ENCODE peak calls at places on chromosomes 11 and 22, in seven cellular contexts. K is dorsolateral prefrontal cortex, I is cardiac muscle cell, P is SK-N-SH, R is HFF-Myc, T is tibial artery, Z is PC-3. O is an unnamed sample.

GRCh38 chr22:41976961-41977566 is 7.8 kb downstream of the SEPTIN3 start:
- DNase-seq in R (no peak), Z (no peak), I (no peak), K (peak), T (no peak), P (peak), O (no peak)

GRCh38 chr22:28417426-28417825 is 262.2 kb downstream of the TTC28 start:
- DNase-seq in P (no peak), T (no peak), R (no peak), K (no peak), Z (no peak), I (no peak), O (no peak)

GRCh38 chr11:92827132-92827531 is 142.3 kb upstream of the MTNR1B start:
- DNase-seq in Z (no peak), I (no peak), T (no peak), K (no peak), P (no peak), R (no peak), O (no peak)

GRCh38 chr11:9249252-9249651 is 15.9 kb downstream of the DENND5A start:
- DNase-seq in R (no peak), P (no peak), T (no peak), Z (no peak), I (no peak), K (no peak), O (no peak)

GRCh38 chr11:44842219-44842618 is 108.5 kb downstream of the TP53I11 start:
- DNase-seq in K (no peak), R (peak), Z (no peak), P (no peak), I (no peak), T (no peak), O (no peak)

GRCh38 chr11:111395749-111396148 is 16.7 kb upstream of the POU2AF1 start:
- DNase-seq in K (no peak), R (no peak), Z (no peak), P (no peak), I (no peak), T (no peak), O (no peak)

GRCh38 chr11:66113132-66113856 is 43.2 kb downstream of the PACS1 start:
- DNase-seq in I (no peak), Z (peak), T (no peak), R (peak), K (no peak), P (no peak), O (peak)

GRCh38 chr11:68224606-68225005 is 11.5 kb upstream of the KMT5B start:
- DNase-seq in R (no peak), I (no peak), P (no peak), T (no peak), Z (no peak), K (no peak), O (no peak)

GRCh38 chr11:109077340-109077927 is 344.6 kb upstream of the C11orf87 start:
- DNase-seq in R (no peak), K (no peak), T (no peak), Z (no peak), P (no peak), I (no peak), O (no peak)

GRCh38 chr11:44096360-44097188 is 1.1 kb downstream of the EXT2 start:
- DNase-seq in P (no peak), T (no peak), K (no peak), R (no peak), I (no peak), Z (peak), O (peak)

GRCh38 chr11:108592591-108593213 is 866 bp downstream of the EXPH5 start:
- DNase-seq in Z (peak), R (no peak), P (peak), K (peak), I (peak), T (peak), O (peak)

GRCh38 chr22:22721681-22722309 is 77.4 kb downstream of the GGTLC2 start:
- DNase-seq in Z (peak), P (no peak), K (peak), T (no peak), R (no peak), I (no peak), O (peak)

GRCh38 chr11:79744941-79745340 is 304.1 kb upstream of the TENM4 start:
- DNase-seq in K (no peak), P (no peak), R (no peak), I (no peak), T (no peak), Z (peak), O (peak)

GRCh38 chr11:66494935-66495334 is 14.7 kb downstream of the DPP3 start:
- DNase-seq in T (no peak), K (no peak), R (no peak), I (peak), Z (no peak), P (no peak), O (no peak)

GRCh38 chr11:45585205-45585604 is 80.2 kb downstream of the CHST1 start:
- DNase-seq in I (no peak), R (no peak), P (no peak), Z (no peak), T (no peak), K (no peak), O (no peak)

GRCh38 chr22:18078329-18079041 is 695 bp downstream of the PEX26 start:
- DNase-seq in P (peak), R (no peak), T (no peak), Z (peak), I (no peak), K (no peak), O (peak)

GRCh38 chr11:117705866-117706265 is 91.2 kb downstream of the DSCAML1 start:
- DNase-seq in R (no peak), Z (no peak), T (no peak), K (no peak), I (no peak), P (no peak), O (no peak)

GRCh38 chr11:121936781-121937447 is 179.1 kb downstream of the BLID start:
- DNase-seq in R (no peak), P (no peak), K (no peak), T (no peak), I (no peak), Z (peak), O (peak)

GRCh38 chr22:48071305-48071704 is 1308.9 kb downstream of the TBC1D22A start:
- DNase-seq in K (no peak), R (no peak), I (no peak), Z (no peak), T (no peak), P (no peak), O (no peak)

GRCh38 chr22:40749006-40749405 is 69.7 kb downstream of the MCHR1 start:
- DNase-seq in I (no peak), Z (no peak), T (no peak), R (no peak), P (no peak), K (no peak), O (no peak)

GRCh38 chr11:94401773-94402265 is 600 bp upstream of the GPR83 start:
- DNase-seq in K (no peak), P (no peak), T (no peak), R (no peak), I (no peak), Z (no peak), O (no peak)

GRCh38 chr11:12989428-12990242 is 19.5 kb upstream of the RASSF10 start:
- DNase-seq in I (no peak), T (no peak), Z (no peak), P (no peak), R (no peak), K (no peak), O (peak)

GRCh38 chr11:36192723-36193619 is 96.3 kb downstream of the COMMD9 start:
- DNase-seq in R (no peak), I (no peak), P (no peak), Z (no peak), K (no peak), T (no peak), O (no peak)

GRCh38 chr11:103953797-103954495 is 82.5 kb upstream of the DDI1 start:
- DNase-seq in R (no peak), K (no peak), P (no peak), I (no peak), Z (no peak), T (no peak), O (no peak)

GRCh38 chr11:47595967-47596366 is 1.8 kb upstream of the C1QTNF4 start:
- DNase-seq in T (no peak), P (no peak), I (no peak), R (no peak), Z (no peak), K (no peak), O (no peak)

GRCh38 chr11:46446343-46446751 is 54.8 kb upstream of the CHRM4 start:
- DNase-seq in K (no peak), R (no peak), Z (no peak), I (no peak), T (no peak), P (no peak), O (no peak)

GRCh38 chr11:5036671-5037070 is 9.7 kb upstream of the OR52J3 start:
- DNase-seq in Z (no peak), P (no peak), K (no peak), I (peak), R (no peak), T (no peak), O (no peak)

GRCh38 chr11:100687032-100687629 is at the start of gene ARHGAP42:
- DNase-seq in Z (peak), I (peak), R (no peak), K (peak), T (peak), P (peak), O (peak)

GRCh38 chr11:11992813-11993212 is 15.6 kb downstream of the DKK3 start:
- DNase-seq in K (no peak), P (no peak), Z (no peak), T (no peak), R (no peak), I (no peak), O (no peak)

GRCh38 chr22:46057206-46057605 is 80.2 kb upstream of the WNT7B start:
- DNase-seq in P (no peak), Z (peak), T (peak), K (peak), I (no peak), R (no peak), O (no peak)
- H3K4me3 ChIP-seq in P (peak), Z (peak), T (peak), K (peak), I (no peak), R (peak), O (no peak)

GRCh38 chr11:63747006-63747405 is 21.6 kb downstream of the ZFTA start:
- DNase-seq in I (no peak), K (no peak), T (no peak), P (no peak), R (no peak), Z (no peak), O (peak)

GRCh38 chr11:63749624-63750023 is 19.0 kb downstream of the ZFTA start:
- DNase-seq in R (no peak), Z (no peak), P (no peak), I (no peak), T (no peak), K (no peak), O (no peak)

DNA sequence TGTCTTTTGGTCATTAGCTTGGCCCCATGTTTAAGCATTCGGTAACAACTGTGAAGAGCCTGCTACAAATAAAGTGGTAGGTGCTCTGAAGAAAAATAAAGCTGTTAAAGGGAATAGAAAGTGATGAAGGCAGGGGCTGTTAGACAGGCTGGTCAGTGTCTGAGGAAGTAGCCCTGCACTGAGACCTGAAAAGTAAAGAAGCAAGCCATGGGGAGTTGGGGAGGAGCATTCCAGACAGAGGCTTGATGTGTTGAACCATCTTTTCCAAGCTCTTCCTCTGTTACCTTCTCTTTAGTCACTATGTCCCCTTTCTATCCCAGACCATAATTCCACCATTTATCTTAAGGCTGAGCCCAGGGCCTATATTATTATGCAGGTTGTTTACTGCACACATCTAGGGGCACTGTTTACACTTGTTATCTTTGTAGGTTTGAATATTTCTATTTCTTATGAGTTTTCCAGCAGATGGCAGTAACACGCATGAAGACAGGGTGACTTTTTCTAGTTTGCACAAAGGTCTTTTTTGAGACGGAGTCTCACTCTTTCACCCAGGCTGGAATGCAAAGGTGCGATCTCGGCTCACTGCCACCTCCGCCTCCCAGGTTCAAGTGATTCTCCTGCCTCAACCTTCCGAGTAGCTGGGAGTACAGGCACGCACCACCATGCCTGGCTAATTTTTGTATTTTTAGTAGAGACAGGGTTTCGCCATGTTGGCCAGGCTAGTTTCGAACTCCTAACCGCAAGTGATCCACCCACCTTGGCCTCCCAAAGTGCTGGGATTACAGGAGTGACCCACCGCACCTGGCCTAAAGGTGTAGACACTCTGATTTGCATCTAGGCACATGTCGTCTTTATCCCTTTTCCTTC is 23.0 kb downstream of the ZFTA start:
- DNase-seq in T (no peak), P (no peak), I (no peak), R (no peak), K (no peak), Z (peak), O (no peak)
- TF ChIP-seq CTCF in T (no peak), P (peak), I (peak), R (no peak), K (peak), Z (peak), O (peak)

DNA sequence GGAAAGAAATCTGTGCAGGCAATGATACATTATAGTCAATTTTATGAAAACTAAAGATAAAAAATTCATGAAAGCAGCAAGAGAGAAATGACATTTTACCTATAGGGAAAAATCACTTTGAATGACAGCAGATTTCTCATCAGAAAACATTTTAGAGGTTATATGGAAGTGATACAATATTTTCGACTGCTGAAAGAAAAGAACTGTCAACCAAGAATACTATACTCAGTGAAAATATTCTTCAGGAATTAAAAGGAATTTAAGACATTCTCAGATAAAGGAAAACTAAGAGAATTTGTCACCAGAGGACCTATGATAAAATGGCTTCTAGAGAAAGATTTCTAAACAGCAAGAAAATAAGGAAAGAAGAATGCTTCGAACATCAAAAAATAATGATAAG is 820.8 kb downstream of the DLG2 start:
- DNase-seq in K (no peak), P (no peak), R (no peak), Z (no peak), I (no peak), T (no peak), O (no peak)
- H3K4me3 ChIP-seq in K (no peak), P (no peak), R (no peak), Z (no peak), I (no peak), T (no peak), O (no peak)

GRCh38 chr11:2415601-2416380 is 15.2 kb downstream of the TSSC4 start:
- DNase-seq in R (no peak), K (no peak), Z (no peak), P (no peak), T (no peak), I (no peak), O (no peak)
- TF ChIP-seq CTCF in R (no peak), K (no peak), Z (peak), P (no peak), T (no peak), I (no peak), O (no peak)

DNA sequence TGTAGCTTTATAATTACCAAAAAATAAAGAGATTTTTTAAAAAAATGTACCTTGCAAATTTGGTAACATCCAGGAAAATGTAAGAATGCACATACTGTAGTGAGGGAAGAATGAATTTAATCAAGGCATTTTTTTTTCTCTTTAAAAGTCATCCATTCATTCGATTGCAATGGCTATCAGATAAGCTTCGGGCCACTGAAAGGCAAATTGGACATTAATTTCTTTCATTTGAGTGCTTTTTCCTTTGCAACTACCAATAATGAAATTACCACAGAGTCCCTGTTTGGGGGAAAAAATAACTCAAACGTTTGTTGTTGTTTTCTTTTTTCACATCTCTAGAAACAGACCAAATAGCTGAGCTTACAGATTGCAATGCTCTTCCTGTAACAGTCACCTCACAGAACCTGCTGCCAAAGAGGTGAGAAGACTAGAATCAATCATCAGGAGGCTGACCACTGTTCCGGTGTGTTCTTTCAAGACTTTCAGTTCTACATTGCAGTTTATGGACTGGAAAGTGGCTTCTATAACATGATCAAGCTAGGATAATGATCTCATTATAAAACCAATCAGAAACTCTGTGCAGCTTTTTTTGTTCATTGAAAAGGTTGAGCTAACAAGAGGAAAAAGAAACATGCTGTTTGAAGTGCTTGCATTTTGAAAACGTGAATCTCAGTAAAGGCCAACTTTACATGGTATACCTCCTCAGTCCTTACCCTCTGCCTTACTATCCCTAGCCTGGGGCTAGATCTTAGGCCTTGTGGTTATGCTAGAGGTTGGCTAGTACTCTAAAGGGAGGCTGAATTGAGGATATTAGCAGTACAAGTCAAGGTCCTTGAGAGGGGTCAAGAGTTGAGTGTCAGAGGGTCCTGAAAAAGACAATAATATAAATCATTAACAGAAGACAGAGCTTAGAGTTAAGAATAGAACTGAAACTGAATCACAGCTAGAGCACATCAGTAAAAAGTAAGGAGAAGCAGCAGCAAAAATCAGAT is 1276.1 kb downstream of the LRRC4C start:
- DNase-seq in T (no peak), I (peak), Z (no peak), K (no peak), R (no peak), P (no peak), O (no peak)
- H3K4me3 ChIP-seq in T (no peak), I (no peak), Z (no peak), K (no peak), R (no peak), P (no peak), O (no peak)

GRCh38 chr11:59676205-59676604 is 7.4 kb upstream of the PATL1 start:
- DNase-seq in P (no peak), Z (no peak), I (no peak), T (no peak), K (no peak), R (no peak), O (no peak)

GRCh38 chr11:59680287-59681154 is 11.7 kb upstream of the PATL1 start:
- DNase-seq in K (no peak), P (peak), T (peak), Z (peak), R (no peak), I (peak), O (peak)

GRCh38 chr11:59678813-59679165 is 10.0 kb upstream of the PATL1 start:
- DNase-seq in I (no peak), T (no peak), P (no peak), R (no peak), K (no peak), Z (no peak), O (no peak)

GRCh38 chr11:59679347-59679746 is 10.5 kb upstream of the PATL1 start:
- DNase-seq in I (no peak), K (no peak), T (no peak), Z (no peak), R (no peak), P (no peak), O (no peak)

GRCh38 chr11:59678118-59678812 is 9.4 kb upstream of the PATL1 start:
- DNase-seq in T (no peak), Z (no peak), P (no peak), R (no peak), K (no peak), I (no peak), O (no peak)
- TF ChIP-seq CTCF in T (no peak), Z (peak), P (peak), R (no peak), K (no peak), I (no peak), O (no peak)

GRCh38 chr11:75562048-75562835 is at the start of gene SERPINH1:
- DNase-seq in P (peak), R (no peak), I (peak), K (peak), Z (peak), T (peak), O (peak)

GRCh38 chr11:75561426-75562047 is 516 bp upstream of the SERPINH1 start:
- DNase-seq in P (no peak), T (no peak), K (no peak), Z (no peak), R (no peak), I (no peak), O (no peak)

GRCh38 chr11:75560644-75561043 is 1.4 kb upstream of the SERPINH1 start:
- DNase-seq in K (no peak), Z (no peak), R (no peak), T (no peak), I (no peak), P (no peak), O (no peak)

GRCh38 chr11:75557649-75558494 is 4.2 kb upstream of the SERPINH1 start:
- DNase-seq in Z (no peak), T (peak), K (peak), I (no peak), P (no peak), R (peak), O (peak)

GRCh38 chr11:75558939-75559843 is 2.9 kb upstream of the SERPINH1 start:
- DNase-seq in Z (no peak), T (peak), R (no peak), I (peak), P (no peak), K (no peak), O (no peak)
- H3K4me3 ChIP-seq in Z (no peak), T (peak), R (no peak), I (no peak), P (no peak), K (no peak), O (no peak)

GRCh38 chr11:75611823-75612222 is 49.8 kb downstream of the SERPINH1 start:
- DNase-seq in I (no peak), Z (no peak), R (no peak), P (no peak), T (no peak), K (no peak), O (no peak)

DNA sequence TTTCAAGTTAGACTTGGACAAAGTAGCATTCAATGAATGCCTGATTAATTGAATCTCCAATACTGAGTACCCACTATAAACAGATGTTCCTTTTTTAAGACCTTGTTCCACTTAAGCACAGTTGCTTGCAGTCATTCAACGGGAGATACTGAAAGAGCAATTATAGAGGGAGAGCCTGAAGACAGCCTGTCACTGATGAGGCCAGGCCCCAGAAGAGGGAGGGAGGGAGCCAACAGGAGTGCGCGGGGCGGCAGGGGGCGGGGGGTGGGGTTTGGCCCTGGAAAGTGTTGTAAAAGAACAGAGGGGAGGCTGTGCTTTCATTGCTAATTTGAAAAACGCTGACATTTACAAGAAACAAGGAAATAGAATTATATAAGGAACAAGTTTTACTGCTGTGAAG is 53.1 kb downstream of the MAP6 start:
- DNase-seq in K (no peak), R (no peak), P (peak), T (no peak), I (peak), Z (no peak), O (no peak)
- TF ChIP-seq CTCF in K (no peak), R (no peak), P (no peak), T (no peak), I (no peak), Z (no peak), O (no peak)

GRCh38 chr22:37752189-37753061 is 55.3 kb upstream of the GCAT start:
- DNase-seq in Z (peak), K (peak), P (peak), R (peak), T (peak), I (no peak), O (peak)
- H3K4me3 ChIP-seq in Z (no peak), K (no peak), P (no peak), R (no peak), T (peak), I (no peak), O (no peak)